ENCODE peak calls at places on chromosomes 3 and 15, in seven cellular contexts. F is A549, K is cardiac fibroblast, N is cardiac muscle cell, Y is kidney, B is H7, A is WERI-Rb-1. I is an unnamed sample.

GRCh38 chr15:25849431-25849921 is 13.7 kb downstream of the ATP10A start:
- DNase-seq in K (peak; percentile 85), Y (no peak), N (peak; percentile 84), A (no peak), B (peak; percentile 50), F (peak; percentile 41), I (no peak)

GRCh38 chr3:39138804-39139415 is 14.5 kb downstream of the CSRNP1 start:
- DNase-seq in N (peak; percentile 57), K (peak; percentile 63), F (no peak), Y (no peak), A (no peak), B (peak; percentile 31), I (no peak)

GRCh38 chr15:58491151-58491473 is 59.3 kb downstream of the LIPC start:
- DNase-seq in K (no peak), F (no peak), N (no peak), Y (no peak), B (no peak), A (no peak), I (no peak)

GRCh38 chr3:16181361-16181760 is 6.9 kb downstream of the GALNT15 start:
- DNase-seq in F (no peak), N (peak; percentile 48), B (no peak), A (no peak), K (peak; percentile 53), Y (no peak), I (no peak)

GRCh38 chr3:158847885-158848284 is 46.0 kb downstream of the MFSD1 start:
- DNase-seq in A (no peak), B (no peak), N (no peak), F (no peak), Y (no peak), K (no peak), I (no peak)

GRCh38 chr3:67617518-67617917 is 36.9 kb downstream of the SUCLG2 start:
- DNase-seq in K (no peak), B (no peak), A (no peak), F (no peak), Y (no peak), N (no peak), I (no peak)

GRCh38 chr3:10635446-10636076 is 130.2 kb upstream of the ATP2B2 start:
- DNase-seq in B (no peak), K (no peak), Y (no peak), A (no peak), F (no peak), N (no peak), I (no peak)

GRCh38 chr3:111976254-111976653 is 2.6 kb upstream of the ABHD10 start:
- DNase-seq in F (no peak), N (no peak), A (no peak), B (no peak), K (no peak), Y (no peak), I (no peak)

GRCh38 chr15:70453238-70453637 is 310.1 kb downstream of the UACA start:
- DNase-seq in F (no peak), K (no peak), B (no peak), N (no peak), A (no peak), Y (no peak), I (no peak)

GRCh38 chr3:119194237-119195150 is 21.1 kb downstream of the UPK1B start:
- DNase-seq in B (no peak), N (no peak), Y (no peak), A (no peak), K (no peak), F (peak; percentile 62), I (no peak)

GRCh38 chr3:115990669-115991068 is 367.4 kb downstream of the GAP43 start:
- DNase-seq in A (no peak), N (no peak), K (no peak), B (no peak), F (no peak), Y (no peak), I (no peak)

GRCh38 chr15:85624241-85624855 is 170.4 kb downstream of the KLHL25 start:
- DNase-seq in B (no peak), F (no peak), N (peak; percentile 62), K (peak; percentile 77), A (no peak), Y (no peak), I (peak; percentile 13)

GRCh38 chr3:124780356-124780755 is 50.1 kb downstream of the UMPS start:
- DNase-seq in F (no peak), N (peak; percentile 96), K (peak; percentile 94), B (peak; percentile 63), A (no peak), Y (peak; percentile 84), I (no peak)

GRCh38 chr3:127775398-127776109 is 46.8 kb downstream of the MGLL start:
- DNase-seq in B (peak; percentile 65), Y (peak; percentile 77), A (no peak), K (peak; percentile 75), N (peak; percentile 67), F (no peak), I (no peak)

GRCh38 chr3:24245056-24245455 is 249.6 kb downstream of the THRB start:
- DNase-seq in N (no peak), A (no peak), F (no peak), B (no peak), Y (no peak), K (no peak), I (no peak)

GRCh38 chr3:23602895-23603443 is 202.8 kb upstream of the UBE2E1 start:
- DNase-seq in B (no peak), K (no peak), Y (no peak), N (no peak), A (no peak), F (no peak), I (no peak)

GRCh38 chr15:73802336-73803105 is 49.4 kb upstream of the INSYN1 start:
- DNase-seq in Y (no peak), K (no peak), A (no peak), N (no peak), F (no peak), B (no peak), I (no peak)

GRCh38 chr3:197590313-197590962 is 34.7 kb upstream of the BDH1 start:
- DNase-seq in N (no peak), B (no peak), F (peak; percentile 35), K (no peak), Y (no peak), A (no peak), I (no peak)

GRCh38 chr3:197339841-197340520 is 41.6 kb upstream of the DLG1 start:
- DNase-seq in N (peak; percentile 67), K (peak; percentile 57), Y (no peak), B (no peak), F (no peak), A (no peak), I (no peak)

GRCh38 chr3:129594907-129595390 is 11.5 kb downstream of the PLXND1 start:
- DNase-seq in N (no peak), K (no peak), F (no peak), A (no peak), B (no peak), Y (no peak), I (no peak)

GRCh38 chr15:35289029-35289617 is 204.0 kb upstream of the NANOGP8 start:
- DNase-seq in B (peak; percentile 49), A (peak; percentile 12), K (peak; percentile 83), Y (no peak), N (peak; percentile 82), F (peak; percentile 72), I (peak; percentile 21)

GRCh38 chr15:72272213-72272996 is at the start of gene PARP6:
- DNase-seq in Y (peak; percentile 100), F (peak; percentile 100), K (peak; percentile 99), A (peak; percentile 99), N (peak; percentile 99), B (peak; percentile 98), I (no peak)

GRCh38 chr15:72269739-72270138 is 2.6 kb downstream of the PARP6 start:
- DNase-seq in B (no peak), K (no peak), N (no peak), F (no peak), A (no peak), Y (no peak), I (no peak)

GRCh38 chr15:72272997-72273352 is 621 bp upstream of the PARP6 start:
- DNase-seq in B (no peak), N (no peak), K (no peak), Y (no peak), F (no peak), A (no peak), I (no peak)

GRCh38 chr15:72271895-72272212 is 500 bp downstream of the PARP6 start:
- DNase-seq in F (peak; percentile 27), Y (no peak), A (peak; percentile 30), K (peak; percentile 23), N (peak; percentile 21), B (peak; percentile 72), I (no peak)

DNA sequence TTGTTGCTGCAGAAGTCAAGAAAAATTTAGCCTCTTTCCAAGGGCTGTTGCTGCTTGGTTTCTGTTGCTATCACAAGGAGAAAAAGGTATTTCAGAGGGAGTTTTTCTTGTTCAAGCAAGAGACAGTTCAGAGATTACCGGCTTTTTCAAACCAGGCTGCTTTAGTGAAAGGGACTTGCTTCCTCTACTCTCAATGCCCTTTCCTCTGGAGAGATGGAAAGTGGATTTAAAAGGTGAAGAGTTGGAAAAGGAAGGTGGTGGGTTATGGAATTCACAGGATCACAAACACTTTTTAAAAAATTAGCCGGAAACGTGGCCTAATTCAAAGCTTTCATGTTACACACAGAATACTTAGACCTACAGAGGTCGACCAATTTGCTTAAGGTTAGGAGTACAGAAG is 1.1 kb downstream of the PARP6 start:
- DNase-seq in Y (no peak), N (no peak), F (no peak), A (no peak), K (no peak), B (no peak), I (no peak)
- H3K4me3 ChIP-seq in Y (no peak overlapping the region), N (peak overlapping the region; percentile 100), F (peak overlapping the region; percentile 80), A (peak overlapping the region; percentile 91), K (no peak overlapping the region), B (no peak overlapping the region), I (no peak overlapping the region)

GRCh38 chr3:14144423-14145075 is 19.7 kb downstream of the TMEM43 start:
- DNase-seq in N (peak; percentile 99), A (no peak), B (peak; percentile 74), F (peak; percentile 95), Y (peak; percentile 80), K (peak; percentile 99), I (peak; percentile 87)
- H3K4me3 ChIP-seq in N (no peak overlapping the region), A (no peak overlapping the region), B (no peak overlapping the region), F (peak overlapping the region; percentile 23), Y (no peak overlapping the region), K (peak overlapping the region; percentile 43), I (peak overlapping the region; percentile 15)

GRCh38 chr15:89835190-89835564 is 20.5 kb upstream of the ANPEP start:
- DNase-seq in Y (no peak), F (no peak), N (no peak), K (no peak), B (no peak), A (no peak), I (no peak)

GRCh38 chr15:89837830-89838178 is 23.2 kb upstream of the ANPEP start:
- DNase-seq in N (no peak), K (no peak), A (no peak), F (no peak), Y (no peak), B (no peak), I (no peak)

GRCh38 chr15:89839424-89839823 is 24.8 kb upstream of the ANPEP start:
- DNase-seq in Y (no peak), F (no peak), A (no peak), K (no peak), B (no peak), N (no peak), I (no peak)

GRCh38 chr15:89836255-89837133 is 21.8 kb upstream of the ANPEP start:
- DNase-seq in N (peak; percentile 97), B (no peak), A (no peak), K (peak; percentile 96), F (no peak), Y (no peak), I (no peak)

GRCh38 chr15:89837134-89837829 is 22.6 kb upstream of the ANPEP start:
- DNase-seq in N (peak; percentile 66), K (peak; percentile 61), F (no peak), Y (no peak), A (no peak), B (no peak), I (no peak)
- H3K4me3 ChIP-seq in N (no peak overlapping the region), K (no peak overlapping the region), F (no peak overlapping the region), Y (no peak overlapping the region), A (no peak overlapping the region), B (no peak overlapping the region), I (no peak overlapping the region)

GRCh38 chr15:32884136-32884535 is 166.3 kb downstream of the GREM1 start:
- DNase-seq in N (peak; percentile 74), A (no peak), B (no peak), F (no peak), Y (no peak), K (peak; percentile 62), I (no peak)
- H3K4me3 ChIP-seq in N (no peak overlapping the region), A (no peak overlapping the region), B (no peak overlapping the region), F (no peak overlapping the region), Y (no peak overlapping the region), K (no peak overlapping the region), I (no peak overlapping the region)

I was measured in LNCaP clone FGC.